ENCODE peak calls at places on chromosomes 16 and 17, in six cellular contexts. V is heart left ventricle, Y is upper lobe of left lung, X is GM12878, K is tibial nerve, I is stomach. H is an unnamed sample. For H3K36me3, the result is how much of the 10 kb centered on the place peaks cover.

GRCh38 chr16:10529895-10530669 is 50.3 kb downstream of the EMP2 start:
- DNase-seq in V (no peak), Y (no peak), I (no peak), X (no peak), K (no peak), H (no peak)

GRCh38 chr17:77875051-77875780 is 83.3 kb upstream of the TNRC6C start:
- DNase-seq in X (no peak), V (no peak), I (no peak), Y (no peak), K (no peak), H (no peak)

GRCh38 chr16:29984137-29984763 is 10.6 kb downstream of the TAOK2 start:
- DNase-seq in V (no peak), K (no peak), X (no peak), I (no peak), Y (peak), H (no peak)

GRCh38 chr16:52498640-52499039 is 48.3 kb downstream of the TOX3 start:
- DNase-seq in K (no peak), Y (no peak), I (no peak), V (no peak), X (no peak), H (no peak)

GRCh38 chr16:82631701-82632685 is 5.2 kb downstream of the CDH13 start:
- DNase-seq in I (no peak), V (no peak), Y (no peak), X (no peak), K (no peak), H (peak)

GRCh38 chr17:29931253-29931932 is 1.4 kb upstream of the SSH2 start:
- DNase-seq in I (peak), Y (peak), K (peak), X (peak), V (peak), H (peak)

GRCh38 chr16:8961811-8962390 is 1.8 kb downstream of the USP7 start:
- DNase-seq in Y (no peak), K (no peak), X (no peak), I (no peak), V (no peak), H (no peak)

GRCh38 chr17:72372185-72372584 is 251.4 kb downstream of the SOX9 start:
- DNase-seq in Y (no peak), V (no peak), X (no peak), I (no peak), K (no peak), H (peak)

GRCh38 chr16:89924925-89925307 is 1.8 kb downstream of the TUBB3 start:
- DNase-seq in Y (no peak), I (no peak), K (no peak), X (no peak), V (no peak), H (no peak)

GRCh38 chr17:82884923-82885322 is 45.1 kb upstream of the ZNF750 start:
- DNase-seq in X (no peak), K (no peak), I (no peak), V (no peak), Y (no peak), H (no peak)

GRCh38 chr17:4006165-4006589 is 41.9 kb upstream of the ATP2A3 start:
- DNase-seq in Y (peak), X (no peak), I (no peak), K (no peak), V (no peak), H (no peak)

GRCh38 chr17:46875849-46876352 is 24.5 kb downstream of the WNT9B start:
- DNase-seq in Y (no peak), K (no peak), I (no peak), X (no peak), V (no peak), H (no peak)

GRCh38 chr16:154223-155030 is 2.0 kb downstream of the HBZ start:
- DNase-seq in Y (no peak), K (no peak), I (peak), X (no peak), V (peak), H (no peak)

GRCh38 chr17:54860617-54861468 is 39.8 kb upstream of the TOM1L1 start:
- DNase-seq in Y (no peak), V (no peak), K (no peak), X (no peak), I (no peak), H (no peak)

GRCh38 chr17:44097110-44097810 is 26.2 kb downstream of the HDAC5 start:
- DNase-seq in X (no peak), Y (no peak), I (peak), K (no peak), V (peak), H (peak)

GRCh38 chr17:21025446-21025845 is 17.4 kb downstream of the USP22 start:
- DNase-seq in K (no peak), V (no peak), Y (no peak), X (no peak), I (no peak), H (no peak)

GRCh38 chr17:76887809-76888208 is 19.6 kb downstream of the MGAT5B start:
- DNase-seq in K (no peak), Y (no peak), X (no peak), V (no peak), I (no peak), H (no peak)

GRCh38 chr16:78407191-78407590 is 307.7 kb downstream of the WWOX start:
- DNase-seq in I (no peak), Y (no peak), K (no peak), X (no peak), V (no peak), H (no peak)

GRCh38 chr17:80773243-80773991 is 218.2 kb upstream of the CHMP6 start:
- DNase-seq in Y (no peak), K (no peak), X (no peak), I (no peak), V (peak), H (peak)

GRCh38 chr17:66865151-66865550 is 30.2 kb downstream of the CACNG5 start:
- DNase-seq in X (no peak), K (no peak), V (no peak), Y (no peak), I (no peak), H (no peak)

GRCh38 chr16:85168732-85169256 is 56.5 kb upstream of the CIBAR2 start:
- DNase-seq in V (peak), Y (no peak), K (peak), X (no peak), I (no peak), H (peak)

GRCh38 chr16:10490141-10490540 is 90.3 kb downstream of the EMP2 start:
- DNase-seq in I (no peak), Y (no peak), X (no peak), V (no peak), K (no peak), H (no peak)

GRCh38 chr17:82804442-82805191 is 35.2 kb downstream of the ZNF750 start:
- DNase-seq in I (peak), K (peak), Y (peak), V (peak), X (no peak), H (peak)

DNA sequence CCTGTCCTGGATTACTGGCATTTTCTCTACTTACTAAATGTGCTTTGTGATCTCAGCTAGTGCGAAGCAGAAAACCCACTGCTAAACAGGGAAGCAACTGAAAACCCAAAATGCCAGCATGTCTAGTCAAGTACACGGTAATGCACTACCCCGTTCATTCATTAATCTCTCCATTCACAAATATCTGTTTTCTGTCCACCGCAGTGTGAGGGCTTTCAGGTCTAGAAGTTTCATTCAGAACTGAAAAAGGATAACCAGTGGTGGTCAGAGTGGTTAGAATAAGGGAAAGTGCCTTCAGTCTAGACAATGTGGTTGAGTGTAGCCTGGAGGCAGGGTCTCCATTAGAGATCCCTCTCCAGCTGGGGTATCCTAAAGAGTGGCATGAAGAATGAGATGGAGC is 68.3 kb downstream of the C17orf67 start:
- DNase-seq in X (no peak), I (no peak), V (no peak), Y (no peak), K (no peak), H (no peak)
- H3K4me3 ChIP-seq in X (no peak), I (no peak), V (no peak), Y (no peak), K (no peak), H (no peak)

DNA sequence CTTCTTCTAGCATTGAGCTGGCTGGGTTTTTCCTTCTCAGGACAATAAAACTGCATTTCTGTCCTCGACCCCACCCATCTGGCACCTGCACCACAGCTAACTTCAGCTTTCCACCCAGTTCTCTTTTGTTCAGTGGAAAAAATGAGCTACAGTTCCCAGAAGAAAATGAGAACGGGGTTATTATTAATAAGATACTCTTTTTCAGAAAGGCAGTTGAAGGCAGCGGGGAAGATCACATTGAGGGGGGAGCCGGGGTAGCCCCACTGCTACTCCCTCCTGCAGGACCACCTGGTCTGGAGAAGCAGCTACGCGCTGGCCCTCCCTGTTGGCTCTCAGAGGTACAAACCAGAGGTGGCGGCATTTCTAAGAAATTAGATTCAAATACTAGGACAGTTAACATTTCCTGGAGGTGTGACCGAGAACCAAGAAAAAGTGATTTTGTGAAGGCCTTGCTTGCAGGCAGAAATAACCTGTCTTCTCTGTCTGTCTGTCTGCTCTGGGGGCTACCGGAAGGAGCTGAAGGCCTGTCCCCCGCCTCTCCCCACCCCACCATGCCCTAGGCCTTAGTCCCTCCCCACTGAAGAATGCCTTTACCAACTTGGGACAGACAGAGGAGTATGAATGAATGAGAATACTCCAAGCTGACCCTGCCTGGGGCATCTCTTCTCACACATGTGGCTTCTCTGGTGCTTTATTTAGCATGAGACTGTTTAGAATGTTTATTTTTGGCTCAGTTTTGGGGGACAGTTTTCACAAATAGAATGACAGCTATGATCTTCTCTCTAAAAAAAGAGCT is 123.8 kb downstream of the XYLT1 start:
- DNase-seq in V (no peak), X (peak), Y (no peak), K (no peak), I (no peak), H (no peak)
- TF ChIP-seq POLR2A in V (no peak), X (no peak), Y (no peak), K (no peak), I (no peak), H (no peak)

GRCh38 chr17:37246085-37246484 is 129.7 kb upstream of the C17orf78 start:
- DNase-seq in V (no peak), Y (no peak), I (no peak), K (no peak), X (no peak), H (no peak)

GRCh38 chr17:37239690-37240344 is 136.0 kb upstream of the C17orf78 start:
- DNase-seq in X (no peak), I (no peak), K (no peak), V (no peak), Y (no peak), H (no peak)

GRCh38 chr17:37240381-37240780 is 135.4 kb upstream of the C17orf78 start:
- DNase-seq in I (no peak), X (no peak), Y (no peak), V (no peak), K (no peak), H (no peak)
- H3K36me3 ChIP-seq in I (half or more), X (under half), Y (under half), V (under half), K (under half), H (under half)

GRCh38 chr16:26524831-26525230 is 541.9 kb upstream of the C16orf82 start:
- DNase-seq in I (no peak), K (no peak), X (no peak), V (no peak), Y (no peak), H (no peak)
- H3K4me3 ChIP-seq in I (no peak), K (no peak), X (no peak), V (no peak), Y (no peak), H (no peak)